ENCODE peak calls at places on chromosomes 1 and 21, in eight cellular contexts. X is left colon; P is A673; K is HuH-7.5; F is cardiac septum; H is naive thymus-derived CD4-positive, alpha-beta T cell; G is iris pigment epithelial cell; T is NB4. L is an unnamed sample.
A peak's percentile ranks its signal among the peaks of the same experiment; 100 is the strongest.

GRCh38 chr21:25171438-25171837 is 435.8 kb downstream of the MRPL39 start:
- DNase-seq in X (no peak), P (peak; percentile 3), K (no peak), F (no peak), H (no peak), G (peak; percentile 14), T (peak; percentile 89), L (no peak)

GRCh38 chr1:232377494-232377770 is 252.5 kb downstream of the SIPA1L2 start:
- DNase-seq in X (peak; percentile 18), P (peak; percentile 65), K (no peak), F (no peak), H (no peak), G (peak; percentile 71), T (no peak), L (no peak)

GRCh38 chr1:78743626-78744025 is 94.0 kb downstream of the IFI44 start:
- DNase-seq in X (no peak), P (peak; percentile 45), K (no peak), F (no peak), H (no peak), G (peak; percentile 48), T (no peak), L (no peak)

GRCh38 chr1:220706480-220706879 is 16.3 kb downstream of the C1orf115 start:
- DNase-seq in X (no peak), P (no peak), K (no peak), F (no peak), H (no peak), G (no peak), T (no peak), L (no peak)

GRCh38 chr1:107668762-107669161 is 296.2 kb downstream of the VAV3 start:
- DNase-seq in X (no peak), P (no peak), K (no peak), F (no peak), H (no peak), G (peak; percentile 16), T (no peak), L (no peak)

GRCh38 chr21:31772674-31773555 is 41.0 kb upstream of the SCAF4 start:
- DNase-seq in X (no peak), P (no peak), K (no peak), F (no peak), H (no peak), G (no peak), T (peak; percentile 6), L (no peak)

GRCh38 chr1:41387667-41388091 is 26.4 kb downstream of the FOXO6 start:
- DNase-seq in X (peak; percentile 70), P (no peak), K (no peak), F (peak; percentile 92), H (no peak), G (peak; percentile 26), T (no peak), L (peak; percentile 81)

GRCh38 chr21:45055861-45056260 is 18.5 kb upstream of the ADARB1 start:
- DNase-seq in X (no peak), P (no peak), K (no peak), F (no peak), H (no peak), G (no peak), T (peak; percentile 50), L (no peak)

GRCh38 chr1:205582471-205583291 is 49.1 kb downstream of the ELK4 start:
- DNase-seq in X (peak; percentile 66), P (peak; percentile 58), K (no peak), F (peak; percentile 67), H (no peak), G (peak; percentile 24), T (no peak), L (no peak)

GRCh38 chr1:80054129-80054528 is 1047.6 kb upstream of the ADGRL4 start:
- DNase-seq in X (no peak), P (peak; percentile 24), K (peak; percentile 25), F (no peak), H (no peak), G (peak; percentile 56), T (peak; percentile 2), L (peak; percentile 15)

GRCh38 chr1:78223417-78224215 is 177.8 kb downstream of the GIPC2 start:
- DNase-seq in X (no peak), P (no peak), K (no peak), F (no peak), H (no peak), G (peak; percentile 70), T (no peak), L (no peak)

GRCh38 chr1:201253906-201254624 is 29.2 kb upstream of the PKP1 start:
- DNase-seq in X (no peak), P (no peak), K (no peak), F (no peak), H (no peak), G (no peak), T (no peak), L (no peak)

GRCh38 chr1:117629625-117630422 is 24.0 kb downstream of the TENT5C start:
- DNase-seq in X (no peak), P (no peak), K (no peak), F (no peak), H (no peak), G (no peak), T (no peak), L (no peak)

GRCh38 chr1:34037109-34037508 is 127.9 kb downstream of the CSMD2 start:
- DNase-seq in X (no peak), P (no peak), K (no peak), F (no peak), H (no peak), G (no peak), T (no peak), L (no peak)

GRCh38 chr1:17215545-17215890 is 10.6 kb downstream of the PADI1 start:
- DNase-seq in X (no peak), P (no peak), K (no peak), F (no peak), H (no peak), G (peak; percentile 9), T (no peak), L (no peak)

GRCh38 chr21:36861595-36861883 is 104.9 kb downstream of the HLCS start:
- DNase-seq in X (no peak), P (no peak), K (no peak), F (no peak), H (no peak), G (peak; percentile 51), T (no peak), L (no peak)

GRCh38 chr1:62144238-62144831 is 50.3 kb upstream of the L1TD1 start:
- DNase-seq in X (peak; percentile 12), P (peak; percentile 77), K (peak; percentile 36), F (no peak), H (peak; percentile 28), G (peak; percentile 55), T (peak; percentile 40), L (peak; percentile 56)

GRCh38 chr1:183653876-183654451 is 848 bp upstream of the APOBEC4 start:
- DNase-seq in X (no peak), P (no peak), K (no peak), F (no peak), H (no peak), G (no peak), T (no peak), L (no peak)

GRCh38 chr1:178693368-178693767 is 31.7 kb upstream of the RALGPS2 start:
- DNase-seq in X (no peak), P (no peak), K (peak; percentile 15), F (no peak), H (no peak), G (no peak), T (no peak), L (no peak)

GRCh38 chr1:206655471-206655882 is 20.1 kb downstream of the DYRK3 start:
- DNase-seq in X (no peak), P (no peak), K (no peak), F (no peak), H (no peak), G (no peak), T (no peak), L (no peak)

GRCh38 chr21:42038826-42039425 is 28.8 kb upstream of the ZBTB21 start:
- DNase-seq in X (no peak), P (no peak), K (no peak), F (no peak), H (no peak), G (peak; percentile 78), T (no peak), L (no peak)

GRCh38 chr1:28123461-28123961 is 35.1 kb upstream of the EYA3 start:
- DNase-seq in X (no peak), P (no peak), K (no peak), F (no peak), H (no peak), G (peak; percentile 92), T (peak; percentile 85), L (peak; percentile 40)

GRCh38 chr1:72724951-72725863 is 442.9 kb upstream of the NEGR1 start:
- DNase-seq in X (peak; percentile 1), P (no peak), K (no peak), F (no peak), H (no peak), G (no peak), T (peak; percentile 2), L (peak; percentile 13)

GRCh38 chr1:192303029-192303428 is 13.8 kb upstream of the RGS21 start:
- DNase-seq in X (no peak), P (no peak), K (no peak), F (no peak), H (no peak), G (peak; percentile 5), T (no peak), L (no peak)

GRCh38 chr1:177411371-177411770 is 240.6 kb downstream of the BRINP2 start:
- DNase-seq in X (no peak), P (no peak), K (no peak), F (no peak), H (no peak), G (no peak), T (no peak), L (no peak)

GRCh38 chr1:222643937-222644648 is 26.2 kb downstream of the MIA3 start:
- DNase-seq in X (peak; percentile 98), P (peak; percentile 99), K (peak; percentile 50), F (peak; percentile 99), H (peak; percentile 94), G (peak; percentile 99), T (peak; percentile 99), L (peak; percentile 99)

GRCh38 chr1:42348498-42348897 is 13.5 kb upstream of the FOXJ3 start:
- DNase-seq in X (no peak), P (no peak), K (no peak), F (no peak), H (no peak), G (no peak), T (no peak), L (no peak)

GRCh38 chr1:8026976-8027747 is 1.1 kb upstream of the ERRFI1 start:
- DNase-seq in X (peak; percentile 54), P (no peak), K (peak; percentile 69), F (no peak), H (no peak), G (peak; percentile 85), T (no peak), L (peak; percentile 50)

GRCh38 chr1:206581571-206581981 is 30.7 kb downstream of the EIF2D start:
- DNase-seq in X (peak; percentile 48), P (no peak), K (no peak), F (no peak), H (no peak), G (no peak), T (no peak), L (peak; percentile 51)